ENCODE peak calls at places on chromosomes 6 and 20, in four cellular contexts. T is GM12878, M is HepG2, Q is H1. F is an unnamed sample.

GRCh38 chr6:134909701-134910595 is 40.0 kb downstream of the ALDH8A1 start:
- DNase-seq in M (no peak), T (no peak), Q (no peak), F (no peak)

GRCh38 chr6:7545509-7546369 is 4.3 kb downstream of the DSP start:
- DNase-seq in M (no peak), Q (no peak), T (no peak), F (no peak)

GRCh38 chr20:46307139-46307998 is 929 bp downstream of the CDH22 start:
- DNase-seq in M (peak; percentile 44), Q (peak; percentile 49), T (no peak), F (peak; percentile 79)

GRCh38 chr6:7058250-7058923 is 49.4 kb upstream of the RREB1 start:
- DNase-seq in T (no peak), Q (no peak), M (peak; percentile 77), F (no peak)

GRCh38 chr6:36298037-36298436 is 28.2 kb downstream of the PNPLA1 start:
- DNase-seq in M (no peak), T (no peak), Q (no peak), F (no peak)

GRCh38 chr6:53165333-53165732 is 16.7 kb upstream of the GCM1 start:
- DNase-seq in M (no peak), T (no peak), Q (no peak), F (no peak)

GRCh38 chr6:36577298-36577697 is 16.9 kb upstream of the SRSF3 start:
- DNase-seq in T (no peak), Q (no peak), M (peak; percentile 75), F (no peak)

GRCh38 chr6:134317471-134318131 is at the start of gene SGK1:
- DNase-seq in Q (no peak), M (no peak), T (no peak), F (peak; percentile 62)

GRCh38 chr20:54339093-54339492 is 131.2 kb downstream of the PFDN4 start:
- DNase-seq in Q (no peak), M (no peak), T (no peak), F (no peak)

GRCh38 chr20:51368461-51369211 is 173.9 kb downstream of the NFATC2 start:
- DNase-seq in T (no peak), M (no peak), Q (no peak), F (no peak)

GRCh38 chr6:169240125-169240524 is 13.5 kb downstream of the THBS2 start:
- DNase-seq in M (no peak), T (no peak), Q (no peak), F (no peak)

GRCh38 chr6:155125916-155126315 is 130.8 kb downstream of the TIAM2 start:
- DNase-seq in M (no peak), Q (no peak), T (no peak), F (no peak)

GRCh38 chr6:151403919-151404308 is 12.6 kb upstream of the ZBTB2 start:
- DNase-seq in M (no peak), T (no peak), Q (no peak), F (no peak)

DNA sequence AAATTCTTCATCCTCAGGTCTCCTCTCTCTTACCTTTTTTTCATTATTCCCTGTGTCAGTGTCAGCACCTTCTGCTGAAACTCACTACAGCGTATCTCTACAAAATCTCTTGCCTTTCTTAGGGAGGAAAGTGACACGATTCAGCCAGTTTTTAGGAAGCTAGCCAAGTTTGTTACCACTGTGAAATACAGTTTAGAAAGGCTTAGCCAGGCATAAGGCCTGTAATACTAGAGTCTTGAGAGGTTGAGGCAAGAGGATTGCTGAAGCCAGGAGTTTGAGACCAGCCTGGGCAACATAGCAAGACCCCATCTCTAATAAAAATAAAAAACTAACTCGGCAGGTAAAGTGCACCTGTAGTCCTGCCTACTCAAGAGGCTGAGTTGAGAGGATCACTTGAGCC is 16.7 kb downstream of the TAB2 start:
- DNase-seq in Q (no peak), M (no peak), T (no peak), F (no peak)
- TF ChIP-seq SP1 in Q (no peak), M (no peak), T (no peak), F (no peak)

GRCh38 chr6:109303647-109304283 is 78.5 kb downstream of the CD164 start:
- DNase-seq in M (no peak), T (no peak), Q (no peak), F (no peak)

GRCh38 chr6:109302176-109302575 is 80.1 kb downstream of the CD164 start:
- DNase-seq in T (no peak), M (no peak), Q (no peak), F (no peak)

GRCh38 chr6:109303149-109303548 is 79.1 kb downstream of the CD164 start:
- DNase-seq in Q (no peak), M (no peak), T (no peak), F (no peak)

GRCh38 chr6:109305028-109305427 is 77.2 kb downstream of the CD164 start:
- DNase-seq in M (no peak), Q (no peak), T (no peak), F (no peak)

GRCh38 chr6:109304284-109305015 is 77.8 kb downstream of the CD164 start:
- DNase-seq in T (no peak), M (no peak), Q (no peak), F (no peak)
- TF ChIP-seq SUZ12 in T (no peak), M (no peak), Q (no peak), F (no peak)

GRCh38 chr6:100347901-100348550 is 116.7 kb downstream of the SIM1 start:
- DNase-seq in Q (no peak), T (no peak), M (no peak), F (no peak)
- TF ChIP-seq SP1 in Q (no peak), T (no peak), M (no peak), F (no peak)

GRCh38 chr20:62874745-62875344 is 13.2 kb upstream of the TCFL5 start:
- DNase-seq in M (peak; percentile 50), Q (no peak), T (no peak), F (no peak)

GRCh38 chr20:62876826-62877728 is 15.5 kb upstream of the TCFL5 start:
- DNase-seq in T (no peak), M (no peak), Q (no peak), F (no peak)

GRCh38 chr20:62873280-62873679 is 11.7 kb upstream of the TCFL5 start:
- DNase-seq in M (no peak), T (no peak), Q (no peak), F (no peak)

GRCh38 chr20:62876441-62876825 is 14.8 kb upstream of the TCFL5 start:
- DNase-seq in T (no peak), M (no peak), Q (no peak), F (no peak)

DNA sequence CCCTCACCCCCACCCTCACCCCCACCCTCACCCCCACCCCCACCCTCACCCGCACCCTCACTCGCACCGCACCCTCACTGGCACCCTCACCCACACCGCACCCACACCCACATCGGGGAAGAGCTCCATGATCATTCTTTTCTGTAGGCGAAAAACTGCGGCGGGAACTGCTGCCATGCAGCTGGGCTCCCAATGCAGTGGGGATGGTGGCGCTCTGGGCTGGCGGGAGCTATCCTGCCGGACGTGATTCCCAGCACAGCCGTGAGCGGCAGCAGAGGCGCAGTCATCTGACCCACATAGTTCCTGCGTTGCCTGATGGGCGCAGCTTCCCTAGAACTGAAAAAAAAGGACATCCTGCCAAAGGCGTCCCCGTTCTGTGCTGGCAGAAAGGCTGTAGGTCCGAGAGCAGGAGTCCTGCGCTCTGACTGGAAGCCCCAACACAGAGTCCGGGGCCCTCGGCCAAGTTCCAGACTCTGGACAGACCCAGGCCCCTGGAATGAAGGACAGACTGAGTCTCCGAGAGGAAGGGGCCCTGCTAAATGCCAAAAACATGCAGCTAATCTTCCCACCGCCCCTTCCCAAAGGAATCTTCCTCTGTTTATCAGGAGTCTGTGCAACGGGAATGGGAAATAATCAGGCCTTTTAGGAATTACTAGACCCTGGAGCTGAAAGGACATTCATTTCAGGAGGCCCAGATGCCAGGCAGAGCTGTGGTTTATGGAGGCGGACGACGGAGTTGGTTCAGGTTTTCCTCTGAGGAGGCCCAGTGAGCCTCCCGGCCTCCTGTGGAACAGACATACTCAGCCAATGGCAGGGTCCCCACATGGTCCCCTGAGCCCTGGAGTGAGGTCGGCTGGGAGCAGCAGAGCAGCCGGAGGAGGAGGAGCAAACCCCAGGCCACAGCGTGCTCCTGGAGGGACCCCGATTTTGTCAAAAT is 14.1 kb upstream of the TCFL5 start:
- DNase-seq in T (no peak), Q (no peak), M (peak; percentile 92), F (peak; percentile 90)
- TF ChIP-seq SUZ12 in T (no peak), Q (no peak), M (peak; percentile 10), F (no peak)